ENCODE peak calls at places on chromosomes 16 and 17, in eight cellular contexts. One of them, this sample, is unnamed.

GRCh38 chr16:57757326-57757786 is 21.8 kb downstream of the KATNB1 start:
- DNase-seq in CD4-positive, alpha-beta T cell: peak; percentile 91
- DNase-seq in lung microvascular endothelial cell: peak; percentile 87
- DNase-seq in stomach: peak; percentile 91
- DNase-seq in heart left ventricle: peak; percentile 89
- DNase-seq in NCI-H510A: no peak
- DNase-seq in keratinocyte: no peak
- DNase-seq in fibroblast of villous mesenchyme: peak; percentile 77
- DNase-seq in this sample: peak; percentile 53

GRCh38 chr17:1649116-1649843 is 386 bp downstream of the RILP start:
- DNase-seq in lung microvascular endothelial cell: peak; percentile 91
- DNase-seq in fibroblast of villous mesenchyme: peak; percentile 88
- DNase-seq in NCI-H510A: peak; percentile 36
- DNase-seq in stomach: peak; percentile 83
- DNase-seq in keratinocyte: no peak
- DNase-seq in CD4-positive, alpha-beta T cell: peak; percentile 74
- DNase-seq in heart left ventricle: peak; percentile 91
- DNase-seq in this sample: no peak

GRCh38 chr16:73951541-73951940 is 345.1 kb upstream of the PSMD7 start:
- DNase-seq in NCI-H510A: no peak
- DNase-seq in fibroblast of villous mesenchyme: no peak
- DNase-seq in stomach: no peak
- DNase-seq in keratinocyte: no peak
- DNase-seq in heart left ventricle: peak; percentile 73
- DNase-seq in lung microvascular endothelial cell: no peak
- DNase-seq in CD4-positive, alpha-beta T cell: no peak
- DNase-seq in this sample: no peak

GRCh38 chr17:68133370-68134045 is 98.0 kb downstream of the KPNA2 start:
- DNase-seq in fibroblast of villous mesenchyme: no peak
- DNase-seq in keratinocyte: no peak
- DNase-seq in stomach: no peak
- DNase-seq in NCI-H510A: no peak
- DNase-seq in CD4-positive, alpha-beta T cell: no peak
- DNase-seq in lung microvascular endothelial cell: no peak
- DNase-seq in heart left ventricle: peak; percentile 61
- DNase-seq in this sample: no peak

GRCh38 chr17:9414471-9414870 is 161.1 kb downstream of the STX8 start:
- DNase-seq in stomach: no peak
- DNase-seq in fibroblast of villous mesenchyme: no peak
- DNase-seq in lung microvascular endothelial cell: no peak
- DNase-seq in CD4-positive, alpha-beta T cell: no peak
- DNase-seq in keratinocyte: no peak
- DNase-seq in heart left ventricle: no peak
- DNase-seq in NCI-H510A: no peak
- DNase-seq in this sample: no peak

GRCh38 chr17:35695613-35696012 is 35.8 kb upstream of the RASL10B start:
- DNase-seq in keratinocyte: no peak
- DNase-seq in NCI-H510A: no peak
- DNase-seq in heart left ventricle: no peak
- DNase-seq in stomach: no peak
- DNase-seq in CD4-positive, alpha-beta T cell: no peak
- DNase-seq in lung microvascular endothelial cell: no peak
- DNase-seq in fibroblast of villous mesenchyme: no peak
- DNase-seq in this sample: no peak

GRCh38 chr17:48989100-48989499 is 8.1 kb upstream of the IGF2BP1 start:
- DNase-seq in stomach: no peak
- DNase-seq in keratinocyte: no peak
- DNase-seq in CD4-positive, alpha-beta T cell: no peak
- DNase-seq in lung microvascular endothelial cell: no peak
- DNase-seq in NCI-H510A: no peak
- DNase-seq in fibroblast of villous mesenchyme: no peak
- DNase-seq in heart left ventricle: no peak
- DNase-seq in this sample: no peak

GRCh38 chr17:74326506-74326905 is 480 bp downstream of the KIF19 start:
- DNase-seq in keratinocyte: no peak
- DNase-seq in heart left ventricle: no peak
- DNase-seq in CD4-positive, alpha-beta T cell: no peak
- DNase-seq in fibroblast of villous mesenchyme: no peak
- DNase-seq in NCI-H510A: no peak
- DNase-seq in stomach: no peak
- DNase-seq in lung microvascular endothelial cell: no peak
- DNase-seq in this sample: no peak

GRCh38 chr16:4381072-4381934 is 9.7 kb downstream of the VASN start:
- DNase-seq in CD4-positive, alpha-beta T cell: no peak
- DNase-seq in fibroblast of villous mesenchyme: no peak
- DNase-seq in lung microvascular endothelial cell: no peak
- DNase-seq in keratinocyte: no peak
- DNase-seq in stomach: no peak
- DNase-seq in NCI-H510A: no peak
- DNase-seq in heart left ventricle: peak; percentile 25
- DNase-seq in this sample: no peak

GRCh38 chr17:29714146-29714545 is 91.4 kb upstream of the CORO6 start:
- DNase-seq in fibroblast of villous mesenchyme: no peak
- DNase-seq in CD4-positive, alpha-beta T cell: no peak
- DNase-seq in lung microvascular endothelial cell: no peak
- DNase-seq in keratinocyte: no peak
- DNase-seq in stomach: no peak
- DNase-seq in heart left ventricle: no peak
- DNase-seq in NCI-H510A: no peak
- DNase-seq in this sample: no peak

GRCh38 chr16:86077243-86077940 is 178.4 kb downstream of the IRF8 start:
- DNase-seq in lung microvascular endothelial cell: no peak
- DNase-seq in stomach: no peak
- DNase-seq in keratinocyte: no peak
- DNase-seq in NCI-H510A: no peak
- DNase-seq in fibroblast of villous mesenchyme: no peak
- DNase-seq in heart left ventricle: no peak
- DNase-seq in CD4-positive, alpha-beta T cell: no peak
- DNase-seq in this sample: no peak

GRCh38 chr17:16269658-16270057 is 52.6 kb downstream of the PIGL start:
- DNase-seq in CD4-positive, alpha-beta T cell: no peak
- DNase-seq in NCI-H510A: no peak
- DNase-seq in lung microvascular endothelial cell: no peak
- DNase-seq in keratinocyte: no peak
- DNase-seq in fibroblast of villous mesenchyme: peak; percentile 35
- DNase-seq in stomach: no peak
- DNase-seq in heart left ventricle: no peak
- DNase-seq in this sample: no peak

GRCh38 chr17:65483438-65483837 is 78.0 kb downstream of the AXIN2 start:
- DNase-seq in keratinocyte: no peak
- DNase-seq in fibroblast of villous mesenchyme: no peak
- DNase-seq in NCI-H510A: no peak
- DNase-seq in lung microvascular endothelial cell: no peak
- DNase-seq in CD4-positive, alpha-beta T cell: no peak
- DNase-seq in heart left ventricle: no peak
- DNase-seq in stomach: no peak
- DNase-seq in this sample: no peak

GRCh38 chr16:10679921-10680320 is 14.8 kb downstream of the TEKT5 start:
- DNase-seq in CD4-positive, alpha-beta T cell: no peak
- DNase-seq in lung microvascular endothelial cell: no peak
- DNase-seq in fibroblast of villous mesenchyme: no peak
- DNase-seq in heart left ventricle: no peak
- DNase-seq in NCI-H510A: no peak
- DNase-seq in keratinocyte: no peak
- DNase-seq in stomach: no peak
- DNase-seq in this sample: no peak

GRCh38 chr16:52318259-52319008 is 228.5 kb downstream of the TOX3 start:
- DNase-seq in NCI-H510A: no peak
- DNase-seq in stomach: no peak
- DNase-seq in lung microvascular endothelial cell: no peak
- DNase-seq in CD4-positive, alpha-beta T cell: no peak
- DNase-seq in keratinocyte: no peak
- DNase-seq in fibroblast of villous mesenchyme: no peak
- DNase-seq in heart left ventricle: no peak
- DNase-seq in this sample: no peak

GRCh38 chr16:4915226-4915761 is 21.7 kb downstream of the PPL start:
- DNase-seq in heart left ventricle: no peak
- DNase-seq in fibroblast of villous mesenchyme: peak; percentile 86
- DNase-seq in lung microvascular endothelial cell: no peak
- DNase-seq in keratinocyte: no peak
- DNase-seq in CD4-positive, alpha-beta T cell: no peak
- DNase-seq in stomach: no peak
- DNase-seq in NCI-H510A: no peak
- DNase-seq in this sample: no peak

GRCh38 chr16:86324320-86324719 is 186.0 kb upstream of the FOXF1 start:
- DNase-seq in CD4-positive, alpha-beta T cell: no peak
- DNase-seq in keratinocyte: no peak
- DNase-seq in fibroblast of villous mesenchyme: no peak
- DNase-seq in heart left ventricle: no peak
- DNase-seq in lung microvascular endothelial cell: no peak
- DNase-seq in NCI-H510A: no peak
- DNase-seq in stomach: no peak
- DNase-seq in this sample: no peak

GRCh38 chr17:43556292-43556691 is 10.2 kb upstream of the ETV4 start:
- DNase-seq in heart left ventricle: no peak
- DNase-seq in lung microvascular endothelial cell: no peak
- DNase-seq in stomach: peak; percentile 52
- DNase-seq in fibroblast of villous mesenchyme: peak; percentile 90
- DNase-seq in keratinocyte: no peak
- DNase-seq in CD4-positive, alpha-beta T cell: no peak
- DNase-seq in NCI-H510A: no peak
- DNase-seq in this sample: no peak

GRCh38 chr17:42675984-42676423 is 790 bp downstream of the PLEKHH3 start:
- DNase-seq in keratinocyte: no peak
- DNase-seq in stomach: peak; percentile 82
- DNase-seq in heart left ventricle: peak; percentile 60
- DNase-seq in NCI-H510A: no peak
- DNase-seq in lung microvascular endothelial cell: peak; percentile 65
- DNase-seq in fibroblast of villous mesenchyme: peak; percentile 52
- DNase-seq in CD4-positive, alpha-beta T cell: no peak
- DNase-seq in this sample: no peak

GRCh38 chr16:86396918-86397317 is 113.4 kb upstream of the FOXF1 start:
- DNase-seq in fibroblast of villous mesenchyme: peak; percentile 98
- DNase-seq in heart left ventricle: no peak
- DNase-seq in keratinocyte: no peak
- DNase-seq in stomach: no peak
- DNase-seq in CD4-positive, alpha-beta T cell: no peak
- DNase-seq in lung microvascular endothelial cell: peak; percentile 60
- DNase-seq in NCI-H510A: no peak
- DNase-seq in this sample: no peak

GRCh38 chr16:8678068-8678927 is 3.9 kb downstream of the ABAT start:
- DNase-seq in fibroblast of villous mesenchyme: peak; percentile 62
- DNase-seq in keratinocyte: no peak
- DNase-seq in NCI-H510A: no peak
- DNase-seq in heart left ventricle: no peak
- DNase-seq in stomach: no peak
- DNase-seq in lung microvascular endothelial cell: no peak
- DNase-seq in CD4-positive, alpha-beta T cell: no peak
- DNase-seq in this sample: no peak

GRCh38 chr17:77285594-77286390 is 145.0 kb downstream of the SEC14L1 start:
- DNase-seq in NCI-H510A: peak; percentile 44
- DNase-seq in keratinocyte: peak; percentile 98
- DNase-seq in stomach: peak; percentile 85
- DNase-seq in heart left ventricle: peak; percentile 78
- DNase-seq in lung microvascular endothelial cell: peak; percentile 26
- DNase-seq in fibroblast of villous mesenchyme: peak; percentile 94
- DNase-seq in CD4-positive, alpha-beta T cell: no peak
- DNase-seq in this sample: no peak

GRCh38 chr16:51759999-51760398 is 608.9 kb upstream of the SALL1 start:
- DNase-seq in fibroblast of villous mesenchyme: no peak
- DNase-seq in heart left ventricle: no peak
- DNase-seq in keratinocyte: no peak
- DNase-seq in NCI-H510A: no peak
- DNase-seq in CD4-positive, alpha-beta T cell: no peak
- DNase-seq in lung microvascular endothelial cell: no peak
- DNase-seq in stomach: no peak
- DNase-seq in this sample: no peak

GRCh38 chr16:89363621-89364393 is 126.6 kb downstream of the ANKRD11 start:
- DNase-seq in keratinocyte: peak; percentile 64
- DNase-seq in NCI-H510A: no peak
- DNase-seq in fibroblast of villous mesenchyme: peak; percentile 84
- DNase-seq in CD4-positive, alpha-beta T cell: peak; percentile 45
- DNase-seq in heart left ventricle: peak; percentile 52
- DNase-seq in stomach: peak; percentile 56
- DNase-seq in lung microvascular endothelial cell: peak; percentile 85
- DNase-seq in this sample: no peak